ENCODE peak calls at places on chromosomes 2 and 18, in ten cellular contexts. O is ovary, H is heart left ventricle, J is upper lobe of left lung, W is GM12892, C is breast epithelium, D is HCT116, V is stomach, A is body of pancreas, T is A549. P is an unnamed sample.

GRCh38 chr2:200742426-200742825 is 69.3 kb upstream of the BZW1 start:
- DNase-seq in O (peak), H (peak), C (no peak), T (no peak), J (peak), W (no peak), A (no peak), V (peak), D (no peak), P (no peak)

GRCh38 chr2:55610954-55611743 is 6.3 kb downstream of the PPP4R3B start:
- DNase-seq in J (no peak), A (no peak), H (no peak), O (no peak), D (no peak), C (no peak), V (no peak), T (no peak), W (no peak), P (no peak)

GRCh38 chr2:104638162-104638561 is 215.8 kb upstream of the POU3F3 start:
- DNase-seq in V (no peak), H (no peak), C (no peak), T (no peak), J (no peak), D (no peak), A (no peak), O (no peak), W (no peak), P (no peak)

GRCh38 chr2:11753886-11754704 is 7.7 kb downstream of the LPIN1 start:
- DNase-seq in O (no peak), D (no peak), C (no peak), A (no peak), T (peak), H (no peak), W (no peak), J (no peak), V (peak), P (peak)

GRCh38 chr2:207275779-207276178 is 110.0 kb upstream of the KLF7 start:
- DNase-seq in W (no peak), V (no peak), D (no peak), J (no peak), H (no peak), T (no peak), A (no peak), C (no peak), O (no peak), P (no peak)

GRCh38 chr2:3322311-3322970 is 55.2 kb downstream of the EIPR1 start:
- DNase-seq in A (no peak), V (no peak), D (no peak), J (no peak), H (no peak), C (no peak), T (no peak), W (no peak), O (no peak), P (no peak)

GRCh38 chr2:240205348-240205747 is 64.9 kb upstream of the OTOS start:
- DNase-seq in W (no peak), C (no peak), H (no peak), T (peak), A (no peak), J (no peak), O (no peak), D (no peak), V (no peak), P (no peak)

GRCh38 chr2:169336677-169337076 is 25.7 kb downstream of the LRP2 start:
- DNase-seq in T (no peak), H (no peak), V (no peak), O (no peak), J (no peak), W (no peak), D (no peak), C (no peak), A (no peak), P (no peak)

GRCh38 chr18:10398571-10398970 is 55.9 kb upstream of the APCDD1 start:
- DNase-seq in A (no peak), T (no peak), J (no peak), D (no peak), V (no peak), C (no peak), H (no peak), W (no peak), O (no peak), P (no peak)

GRCh38 chr18:47979611-47980200 is 49.2 kb upstream of the SMAD2 start:
- DNase-seq in J (no peak), V (peak), W (no peak), D (no peak), A (no peak), C (peak), O (no peak), H (no peak), T (no peak), P (no peak)

GRCh38 chr18:25727281-25727680 is 363.1 kb downstream of the SS18 start:
- DNase-seq in H (no peak), O (no peak), V (no peak), T (no peak), W (no peak), J (no peak), A (no peak), C (no peak), D (no peak), P (no peak)

GRCh38 chr2:104444840-104445239 is 409.1 kb upstream of the POU3F3 start:
- DNase-seq in J (no peak), A (no peak), O (no peak), D (no peak), W (no peak), V (no peak), H (no peak), T (no peak), C (no peak), P (no peak)

GRCh38 chr18:43661570-43661969 is 384.3 kb upstream of the SYT4 start:
- DNase-seq in V (no peak), A (peak), O (no peak), J (no peak), H (no peak), D (no peak), C (no peak), W (no peak), T (no peak), P (peak)

GRCh38 chr2:56167616-56168015 is 16.2 kb upstream of the CCDC85A start:
- DNase-seq in H (no peak), A (no peak), D (no peak), W (no peak), O (no peak), T (no peak), J (no peak), V (no peak), C (no peak), P (no peak)

GRCh38 chr18:24413148-24413547 is 13.3 kb upstream of the IMPACT start:
- DNase-seq in V (no peak), A (no peak), C (no peak), O (no peak), D (no peak), H (no peak), W (no peak), T (no peak), J (no peak), P (no peak)

GRCh38 chr2:207939342-207940108 is 85.8 kb downstream of the PLEKHM3 start:
- DNase-seq in O (no peak), A (no peak), J (no peak), C (no peak), T (no peak), W (no peak), H (no peak), V (no peak), D (no peak), P (no peak)

GRCh38 chr2:393711-394696 is 106.1 kb upstream of the ALKAL2 start:
- DNase-seq in W (no peak), T (no peak), D (no peak), V (no peak), J (no peak), O (no peak), H (no peak), C (peak), A (no peak), P (no peak)

GRCh38 chr18:70405051-70405450 is 116.2 kb downstream of the SOCS6 start:
- DNase-seq in A (no peak), J (no peak), W (no peak), D (no peak), C (no peak), O (no peak), V (no peak), H (no peak), T (no peak), P (no peak)

GRCh38 chr18:31255953-31256352 is 62.0 kb upstream of the DSG1 start:
- DNase-seq in J (no peak), V (no peak), W (no peak), O (no peak), C (peak), D (no peak), A (no peak), T (no peak), H (no peak), P (no peak)

GRCh38 chr2:48209214-48209885 is 303.1 kb upstream of the FBXO11 start:
- DNase-seq in C (no peak), A (no peak), D (no peak), T (no peak), J (no peak), H (no peak), W (no peak), O (no peak), V (no peak), P (peak)

GRCh38 chr2:64115808-64116598 is 28.2 kb downstream of the PELI1 start:
- DNase-seq in D (no peak), C (no peak), O (no peak), J (no peak), T (no peak), A (no peak), W (no peak), V (no peak), H (no peak), P (no peak)

GRCh38 chr2:224284134-224284946 is 117.6 kb downstream of the FAM124B start:
- DNase-seq in A (peak), C (no peak), V (no peak), T (peak), D (peak), W (no peak), O (no peak), H (no peak), J (no peak), P (peak)

GRCh38 chr2:75292826-75293225 is 93.5 kb upstream of the TACR1 start:
- DNase-seq in O (no peak), T (no peak), J (no peak), A (no peak), C (no peak), W (no peak), D (peak), V (no peak), H (no peak), P (no peak)

GRCh38 chr18:35203001-35203553 is 37.8 kb upstream of the ZNF397 start:
- DNase-seq in T (no peak), A (no peak), W (no peak), O (no peak), J (no peak), D (no peak), V (no peak), C (no peak), H (no peak), P (no peak)

GRCh38 chr2:161992526-161992925 is 81.5 kb downstream of the DPP4 start:
- DNase-seq in V (no peak), W (no peak), D (no peak), A (no peak), C (no peak), O (no peak), T (no peak), H (no peak), J (no peak), P (no peak)

GRCh38 chr18:76490701-76491171 is 4.3 kb downstream of the ZNF516 start:
- DNase-seq in T (peak), A (peak), V (peak), O (peak), D (no peak), J (peak), C (peak), W (no peak), H (peak), P (peak)

GRCh38 chr18:24930478-24930877 is 421.5 kb downstream of the ZNF521 start:
- DNase-seq in V (no peak), C (no peak), O (no peak), D (no peak), T (no peak), A (no peak), W (no peak), H (no peak), J (no peak), P (no peak)

GRCh38 chr2:31729442-31730092 is 148.8 kb upstream of the SRD5A2 start:
- DNase-seq in H (no peak), A (no peak), T (peak), W (no peak), C (no peak), O (no peak), D (peak), J (no peak), V (no peak), P (no peak)

GRCh38 chr18:58310517-58310916 is 266.5 kb downstream of the NEDD4L start:
- DNase-seq in H (peak), A (peak), O (no peak), V (peak), J (peak), C (peak), T (no peak), W (no peak), D (no peak), P (no peak)

GRCh38 chr2:179574061-179574519 is 287.3 kb downstream of the ZNF385B start:
- DNase-seq in C (no peak), A (no peak), D (no peak), V (no peak), J (no peak), O (no peak), W (no peak), T (no peak), H (no peak), P (no peak)

GRCh38 chr2:23545391-23545790 is 160.4 kb downstream of the KLHL29 start:
- DNase-seq in T (peak), O (no peak), D (no peak), H (no peak), A (no peak), C (no peak), J (no peak), W (no peak), V (no peak), P (no peak)

GRCh38 chr18:5275872-5276271 is 19.7 kb downstream of the ZBTB14 start:
- DNase-seq in H (no peak), J (no peak), O (no peak), C (no peak), T (no peak), V (no peak), A (no peak), D (no peak), W (no peak), P (no peak)

GRCh38 chr18:5282770-5283169 is 12.8 kb downstream of the ZBTB14 start:
- DNase-seq in H (no peak), C (no peak), W (no peak), V (no peak), D (no peak), A (no peak), T (no peak), O (no peak), J (no peak), P (no peak)

GRCh38 chr18:5276947-5277346 is 18.6 kb downstream of the ZBTB14 start:
- DNase-seq in A (no peak), H (no peak), W (no peak), D (no peak), O (no peak), C (no peak), J (no peak), T (no peak), V (no peak), P (no peak)
- TF ChIP-seq POLR2A in A (no peak), H (no peak), W (no peak), D (no peak), O (no peak), C (no peak), J (no peak), T (no peak), V (no peak), P (no peak)

DNA sequence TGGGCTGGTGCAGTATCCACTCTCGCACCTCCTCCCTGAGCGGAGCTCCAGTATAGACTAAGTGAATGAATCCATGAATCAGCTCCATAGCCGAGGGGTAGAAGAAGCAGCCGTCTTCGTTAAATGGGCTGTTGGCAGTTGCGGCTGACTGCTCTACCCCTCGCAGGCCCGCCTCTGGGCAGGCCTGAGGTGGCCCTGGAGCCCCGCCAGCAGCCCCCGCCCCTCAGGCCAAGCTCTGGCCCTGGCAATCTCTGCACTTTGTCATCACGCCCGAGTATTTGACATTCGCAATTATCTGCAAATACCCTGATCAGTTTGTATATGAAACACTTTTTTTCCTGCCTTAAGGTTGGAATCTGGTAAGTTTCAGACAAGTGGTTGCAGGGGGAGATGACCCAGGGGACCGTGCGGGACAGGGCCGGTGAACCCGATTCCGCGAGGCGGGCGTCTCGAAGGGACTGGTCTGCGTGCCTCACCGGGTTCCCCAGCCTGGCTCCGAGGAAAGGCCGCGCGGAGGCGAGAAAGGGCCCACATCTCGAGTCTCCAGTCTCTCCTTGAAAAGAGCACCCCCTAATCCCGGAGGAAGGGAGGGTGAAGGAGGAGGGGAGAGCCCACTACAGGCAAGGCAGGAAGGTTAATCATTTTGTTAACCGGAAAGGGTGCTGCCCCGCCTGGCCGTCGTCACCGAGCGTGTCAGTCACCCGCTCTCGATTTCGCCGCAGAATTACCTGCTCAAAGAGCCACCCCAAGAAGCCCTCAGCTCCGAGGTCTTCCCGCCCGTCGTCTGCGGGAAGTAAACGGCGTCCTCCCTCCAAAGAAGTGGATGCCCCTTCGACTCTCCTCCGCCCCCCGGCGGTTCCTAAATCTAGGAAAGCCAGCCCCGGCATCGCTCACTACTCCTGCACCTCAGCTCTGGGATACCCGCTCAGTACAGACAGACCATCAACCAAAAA is 11.1 kb upstream of the SATB2 start:
- DNase-seq in O (no peak), V (no peak), H (no peak), J (peak), A (no peak), T (no peak), C (no peak), W (no peak), D (no peak), P (no peak)
- TF ChIP-seq POLR2A in O (no peak), V (no peak), H (no peak), J (no peak), A (no peak), T (no peak), C (no peak), W (no peak), D (no peak), P (no peak)

GRCh38 chr2:231411871-231412615 is 16.5 kb downstream of the B3GNT7 start:
- DNase-seq in W (peak), T (peak), O (peak), J (peak), H (peak), V (peak), A (peak), C (peak), D (peak), P (peak)
- TF ChIP-seq POLR2A in W (no peak), T (peak), O (peak), J (peak), H (no peak), V (no peak), A (peak), C (no peak), D (no peak), P (no peak)

GRCh38 chr2:27441226-27441926 is 805 bp upstream of the KRTCAP3 start:
- DNase-seq in H (no peak), J (no peak), V (no peak), C (no peak), D (no peak), W (no peak), T (no peak), O (no peak), A (no peak), P (peak)

GRCh38 chr2:27445155-27445554 is 3.0 kb downstream of the KRTCAP3 start:
- DNase-seq in W (no peak), O (no peak), V (no peak), A (no peak), H (no peak), T (no peak), C (no peak), D (no peak), J (no peak), P (no peak)

GRCh38 chr2:27442981-27443323 is 771 bp downstream of the KRTCAP3 start:
- DNase-seq in W (no peak), T (no peak), D (no peak), H (no peak), C (no peak), A (peak), J (peak), O (no peak), V (peak), P (peak)

GRCh38 chr2:27441958-27442281 is 261 bp upstream of the KRTCAP3 start:
- DNase-seq in J (no peak), T (no peak), C (no peak), W (no peak), O (no peak), D (no peak), A (no peak), H (no peak), V (no peak), P (peak)

GRCh38 chr2:27442282-27442980 is at the start of gene KRTCAP3:
- DNase-seq in J (peak), H (no peak), T (no peak), V (peak), D (peak), O (peak), A (peak), C (peak), W (no peak), P (peak)
- TF ChIP-seq POLR2A in J (no peak), H (no peak), T (no peak), V (no peak), D (peak), O (no peak), A (peak), C (no peak), W (peak), P (no peak)

DNA sequence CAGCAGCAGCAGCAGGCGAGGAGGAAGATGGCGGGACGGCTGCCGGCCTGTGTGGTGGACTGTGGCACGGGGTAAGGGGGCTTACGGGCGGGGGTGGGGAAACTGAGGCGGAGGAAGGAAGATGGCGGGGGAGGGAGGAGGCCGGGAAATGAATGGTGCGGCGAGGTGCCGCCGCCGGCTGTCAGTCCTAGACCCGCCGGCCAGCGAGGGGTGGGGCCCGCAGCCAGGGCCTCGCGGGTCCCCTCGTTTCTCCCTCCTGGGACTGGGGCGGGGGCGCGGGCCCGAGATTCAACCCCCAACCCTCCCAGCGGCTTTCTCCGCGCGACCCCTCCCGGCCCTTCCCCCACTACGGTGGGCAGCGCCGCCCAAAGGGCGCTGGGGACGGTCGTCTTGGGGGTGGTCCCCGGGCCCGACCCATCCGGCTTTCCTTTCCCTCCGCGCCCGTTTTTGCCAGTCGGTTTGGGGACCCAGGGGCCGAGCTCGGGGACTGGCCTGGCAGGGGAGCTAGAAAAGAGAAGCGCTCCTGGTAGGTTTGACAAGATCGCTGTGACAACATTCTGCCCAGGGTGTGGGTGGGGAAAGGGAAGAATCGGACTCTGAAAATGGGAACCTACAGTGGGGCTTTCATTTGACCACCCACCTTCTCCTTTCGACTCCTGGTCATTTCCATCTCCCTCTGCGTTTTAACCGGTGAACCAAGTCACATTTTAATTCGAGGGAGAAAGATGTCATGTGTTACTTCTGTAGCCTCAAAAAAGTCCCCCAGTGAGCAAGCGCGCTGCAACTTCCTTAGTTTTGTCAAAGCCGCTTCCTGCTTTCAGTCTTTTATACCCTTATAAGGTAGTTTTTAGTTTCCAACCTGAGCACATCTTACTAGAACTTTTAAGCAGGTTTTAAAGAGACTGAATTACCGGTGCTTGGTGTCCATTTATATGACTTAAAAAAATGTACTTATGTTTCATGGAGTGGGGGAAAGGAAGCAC is 655 bp downstream of the ACTR3 start:
- DNase-seq in D (peak), O (peak), J (peak), A (peak), T (peak), W (no peak), H (peak), C (peak), V (peak), P (peak)
- TF ChIP-seq POLR2A in D (no peak), O (no peak), J (peak), A (peak), T (no peak), W (peak), H (no peak), C (peak), V (no peak), P (peak)

GRCh38 chr2:29114841-29115609 is at the start of gene CLIP4:
- DNase-seq in J (peak), C (peak), O (peak), A (peak), H (peak), T (peak), V (peak), W (peak), D (no peak), P (peak)
- TF ChIP-seq POLR2A in J (peak), C (peak), O (no peak), A (peak), H (peak), T (peak), V (no peak), W (peak), D (no peak), P (no peak)

GRCh38 chr2:182049330-182049729 is 63.7 kb downstream of the PPP1R1C start:
- DNase-seq in V (no peak), A (no peak), D (no peak), T (no peak), O (no peak), J (no peak), W (no peak), C (no peak), H (no peak), P (no peak)
- TF ChIP-seq POLR2A in V (no peak), A (no peak), D (no peak), T (no peak), O (no peak), J (no peak), W (no peak), C (no peak), H (no peak), P (no peak)

P was measured in erythroblast.